ENCODE peak calls at places on chromosome 1, in eight cellular contexts. One of them, this sample, is unnamed.
A peak's percentile ranks its signal among the peaks of the same experiment; 100 is the strongest.

GRCh38 chr1:171081220-171081993 is 9.3 kb upstream of the FMO3 start:
- DNase-seq in activated naive CD4-positive, alpha-beta T cell treated with anti-CD3 and anti-CD28 coated beads, Interleukin-2, amount 10 ng/mL, durations not matched to agents 7 days and 5 days: no peak
- DNase-seq in fibroblast of pulmonary artery: peak; percentile 83
- DNase-seq in lung: no peak
- DNase-seq in progenitor cell of endocrine pancreas: no peak
- DNase-seq in T-helper 1 cell: no peak
- DNase-seq in foreskin fibroblast: peak; percentile 35
- DNase-seq in stimulated activated CD4-positive, alpha-beta T cell treated with anti-CD3 and anti-CD28 coated beads, Interleukin-1b, Interleukin-23, amount 100 ng/mL, for 1 hour: no peak
- DNase-seq in this sample: no peak

GRCh38 chr1:16119926-16120325 is 35.9 kb downstream of the EPHA2 start:
- DNase-seq in stimulated activated CD4-positive, alpha-beta T cell treated with anti-CD3 and anti-CD28 coated beads, Interleukin-1b, Interleukin-23, amount 100 ng/mL, for 1 hour: no peak
- DNase-seq in foreskin fibroblast: no peak
- DNase-seq in lung: no peak
- DNase-seq in activated naive CD4-positive, alpha-beta T cell treated with anti-CD3 and anti-CD28 coated beads, Interleukin-2, amount 10 ng/mL, durations not matched to agents 7 days and 5 days: no peak
- DNase-seq in T-helper 1 cell: no peak
- DNase-seq in fibroblast of pulmonary artery: no peak
- DNase-seq in progenitor cell of endocrine pancreas: no peak
- DNase-seq in this sample: no peak

GRCh38 chr1:160205242-160205973 is at the start of gene PEA15:
- DNase-seq in foreskin fibroblast: peak; percentile 56
- DNase-seq in progenitor cell of endocrine pancreas: peak; percentile 50
- DNase-seq in T-helper 1 cell: peak; percentile 40
- DNase-seq in stimulated activated CD4-positive, alpha-beta T cell treated with anti-CD3 and anti-CD28 coated beads, Interleukin-1b, Interleukin-23, amount 100 ng/mL, for 1 hour: peak; percentile 31
- DNase-seq in lung: peak; percentile 70
- DNase-seq in fibroblast of pulmonary artery: peak; percentile 64
- DNase-seq in activated naive CD4-positive, alpha-beta T cell treated with anti-CD3 and anti-CD28 coated beads, Interleukin-2, amount 10 ng/mL, durations not matched to agents 7 days and 5 days: peak; percentile 77
- DNase-seq in this sample: peak; percentile 78

GRCh38 chr1:64499011-64499410 is 29.1 kb downstream of the CACHD1 start:
- DNase-seq in foreskin fibroblast: no peak
- DNase-seq in activated naive CD4-positive, alpha-beta T cell treated with anti-CD3 and anti-CD28 coated beads, Interleukin-2, amount 10 ng/mL, durations not matched to agents 7 days and 5 days: no peak
- DNase-seq in stimulated activated CD4-positive, alpha-beta T cell treated with anti-CD3 and anti-CD28 coated beads, Interleukin-1b, Interleukin-23, amount 100 ng/mL, for 1 hour: no peak
- DNase-seq in T-helper 1 cell: no peak
- DNase-seq in progenitor cell of endocrine pancreas: no peak
- DNase-seq in lung: no peak
- DNase-seq in fibroblast of pulmonary artery: no peak
- DNase-seq in this sample: no peak

GRCh38 chr1:85296980-85297379 is 20.5 kb upstream of the BCL10 start:
- DNase-seq in lung: no peak
- DNase-seq in fibroblast of pulmonary artery: no peak
- DNase-seq in progenitor cell of endocrine pancreas: no peak
- DNase-seq in stimulated activated CD4-positive, alpha-beta T cell treated with anti-CD3 and anti-CD28 coated beads, Interleukin-1b, Interleukin-23, amount 100 ng/mL, for 1 hour: no peak
- DNase-seq in foreskin fibroblast: no peak
- DNase-seq in activated naive CD4-positive, alpha-beta T cell treated with anti-CD3 and anti-CD28 coated beads, Interleukin-2, amount 10 ng/mL, durations not matched to agents 7 days and 5 days: no peak
- DNase-seq in T-helper 1 cell: no peak
- DNase-seq in this sample: no peak

GRCh38 chr1:203153051-203153988 is 22.3 kb downstream of the MYBPH start:
- DNase-seq in progenitor cell of endocrine pancreas: no peak
- DNase-seq in T-helper 1 cell: no peak
- DNase-seq in activated naive CD4-positive, alpha-beta T cell treated with anti-CD3 and anti-CD28 coated beads, Interleukin-2, amount 10 ng/mL, durations not matched to agents 7 days and 5 days: no peak
- DNase-seq in stimulated activated CD4-positive, alpha-beta T cell treated with anti-CD3 and anti-CD28 coated beads, Interleukin-1b, Interleukin-23, amount 100 ng/mL, for 1 hour: no peak
- DNase-seq in lung: no peak
- DNase-seq in fibroblast of pulmonary artery: no peak
- DNase-seq in foreskin fibroblast: no peak
- DNase-seq in this sample: no peak

GRCh38 chr1:157194739-157195520 is 56.7 kb upstream of the ETV3 start:
- DNase-seq in T-helper 1 cell: no peak
- DNase-seq in lung: no peak
- DNase-seq in progenitor cell of endocrine pancreas: no peak
- DNase-seq in foreskin fibroblast: no peak
- DNase-seq in activated naive CD4-positive, alpha-beta T cell treated with anti-CD3 and anti-CD28 coated beads, Interleukin-2, amount 10 ng/mL, durations not matched to agents 7 days and 5 days: no peak
- DNase-seq in fibroblast of pulmonary artery: no peak
- DNase-seq in stimulated activated CD4-positive, alpha-beta T cell treated with anti-CD3 and anti-CD28 coated beads, Interleukin-1b, Interleukin-23, amount 100 ng/mL, for 1 hour: no peak
- DNase-seq in this sample: no peak

GRCh38 chr1:98205291-98206017 is 284.6 kb upstream of the DPYD start:
- DNase-seq in activated naive CD4-positive, alpha-beta T cell treated with anti-CD3 and anti-CD28 coated beads, Interleukin-2, amount 10 ng/mL, durations not matched to agents 7 days and 5 days: no peak
- DNase-seq in fibroblast of pulmonary artery: no peak
- DNase-seq in T-helper 1 cell: no peak
- DNase-seq in stimulated activated CD4-positive, alpha-beta T cell treated with anti-CD3 and anti-CD28 coated beads, Interleukin-1b, Interleukin-23, amount 100 ng/mL, for 1 hour: no peak
- DNase-seq in progenitor cell of endocrine pancreas: no peak
- DNase-seq in foreskin fibroblast: no peak
- DNase-seq in lung: no peak
- DNase-seq in this sample: no peak

GRCh38 chr1:173411835-173412742 is 65.0 kb upstream of the PRDX6 start:
- DNase-seq in activated naive CD4-positive, alpha-beta T cell treated with anti-CD3 and anti-CD28 coated beads, Interleukin-2, amount 10 ng/mL, durations not matched to agents 7 days and 5 days: no peak
- DNase-seq in foreskin fibroblast: peak; percentile 85
- DNase-seq in T-helper 1 cell: no peak
- DNase-seq in fibroblast of pulmonary artery: peak; percentile 75
- DNase-seq in progenitor cell of endocrine pancreas: no peak
- DNase-seq in stimulated activated CD4-positive, alpha-beta T cell treated with anti-CD3 and anti-CD28 coated beads, Interleukin-1b, Interleukin-23, amount 100 ng/mL, for 1 hour: no peak
- DNase-seq in lung: no peak
- DNase-seq in this sample: no peak

GRCh38 chr1:230760360-230760827 is 13.2 kb downstream of the CAPN9 start:
- DNase-seq in stimulated activated CD4-positive, alpha-beta T cell treated with anti-CD3 and anti-CD28 coated beads, Interleukin-1b, Interleukin-23, amount 100 ng/mL, for 1 hour: no peak
- DNase-seq in activated naive CD4-positive, alpha-beta T cell treated with anti-CD3 and anti-CD28 coated beads, Interleukin-2, amount 10 ng/mL, durations not matched to agents 7 days and 5 days: no peak
- DNase-seq in lung: no peak
- DNase-seq in progenitor cell of endocrine pancreas: no peak
- DNase-seq in T-helper 1 cell: no peak
- DNase-seq in foreskin fibroblast: no peak
- DNase-seq in fibroblast of pulmonary artery: no peak
- DNase-seq in this sample: no peak

GRCh38 chr1:51669191-51669590 is 52.3 kb downstream of the OSBPL9 start:
- DNase-seq in lung: no peak
- DNase-seq in progenitor cell of endocrine pancreas: no peak
- DNase-seq in foreskin fibroblast: no peak
- DNase-seq in stimulated activated CD4-positive, alpha-beta T cell treated with anti-CD3 and anti-CD28 coated beads, Interleukin-1b, Interleukin-23, amount 100 ng/mL, for 1 hour: no peak
- DNase-seq in T-helper 1 cell: no peak
- DNase-seq in activated naive CD4-positive, alpha-beta T cell treated with anti-CD3 and anti-CD28 coated beads, Interleukin-2, amount 10 ng/mL, durations not matched to agents 7 days and 5 days: no peak
- DNase-seq in fibroblast of pulmonary artery: no peak
- DNase-seq in this sample: no peak

GRCh38 chr1:26177182-26177684 is at the start of gene CNKSR1:
- DNase-seq in stimulated activated CD4-positive, alpha-beta T cell treated with anti-CD3 and anti-CD28 coated beads, Interleukin-1b, Interleukin-23, amount 100 ng/mL, for 1 hour: no peak
- DNase-seq in fibroblast of pulmonary artery: no peak
- DNase-seq in progenitor cell of endocrine pancreas: peak; percentile 72
- DNase-seq in activated naive CD4-positive, alpha-beta T cell treated with anti-CD3 and anti-CD28 coated beads, Interleukin-2, amount 10 ng/mL, durations not matched to agents 7 days and 5 days: no peak
- DNase-seq in lung: peak; percentile 82
- DNase-seq in T-helper 1 cell: no peak
- DNase-seq in foreskin fibroblast: no peak
- DNase-seq in this sample: no peak

GRCh38 chr1:33709780-33710713 is 153.8 kb upstream of the HMGB4 start:
- DNase-seq in foreskin fibroblast: no peak
- DNase-seq in stimulated activated CD4-positive, alpha-beta T cell treated with anti-CD3 and anti-CD28 coated beads, Interleukin-1b, Interleukin-23, amount 100 ng/mL, for 1 hour: no peak
- DNase-seq in lung: no peak
- DNase-seq in progenitor cell of endocrine pancreas: no peak
- DNase-seq in activated naive CD4-positive, alpha-beta T cell treated with anti-CD3 and anti-CD28 coated beads, Interleukin-2, amount 10 ng/mL, durations not matched to agents 7 days and 5 days: no peak
- DNase-seq in T-helper 1 cell: no peak
- DNase-seq in fibroblast of pulmonary artery: no peak
- DNase-seq in this sample: no peak

GRCh38 chr1:8905582-8906191 is 27.2 kb upstream of the ENO1 start:
- DNase-seq in lung: no peak
- DNase-seq in foreskin fibroblast: no peak
- DNase-seq in fibroblast of pulmonary artery: peak; percentile 44
- DNase-seq in progenitor cell of endocrine pancreas: no peak
- DNase-seq in stimulated activated CD4-positive, alpha-beta T cell treated with anti-CD3 and anti-CD28 coated beads, Interleukin-1b, Interleukin-23, amount 100 ng/mL, for 1 hour: no peak
- DNase-seq in activated naive CD4-positive, alpha-beta T cell treated with anti-CD3 and anti-CD28 coated beads, Interleukin-2, amount 10 ng/mL, durations not matched to agents 7 days and 5 days: no peak
- DNase-seq in T-helper 1 cell: no peak
- DNase-seq in this sample: no peak

GRCh38 chr1:201026746-201027145 is 3.2 kb upstream of the KIF21B start:
- DNase-seq in T-helper 1 cell: no peak
- DNase-seq in stimulated activated CD4-positive, alpha-beta T cell treated with anti-CD3 and anti-CD28 coated beads, Interleukin-1b, Interleukin-23, amount 100 ng/mL, for 1 hour: no peak
- DNase-seq in fibroblast of pulmonary artery: no peak
- DNase-seq in activated naive CD4-positive, alpha-beta T cell treated with anti-CD3 and anti-CD28 coated beads, Interleukin-2, amount 10 ng/mL, durations not matched to agents 7 days and 5 days: no peak
- DNase-seq in foreskin fibroblast: no peak
- DNase-seq in lung: no peak
- DNase-seq in progenitor cell of endocrine pancreas: no peak
- DNase-seq in this sample: no peak

GRCh38 chr1:14756617-14757259 is 158.3 kb downstream of the KAZN start:
- DNase-seq in activated naive CD4-positive, alpha-beta T cell treated with anti-CD3 and anti-CD28 coated beads, Interleukin-2, amount 10 ng/mL, durations not matched to agents 7 days and 5 days: no peak
- DNase-seq in progenitor cell of endocrine pancreas: no peak
- DNase-seq in fibroblast of pulmonary artery: no peak
- DNase-seq in T-helper 1 cell: no peak
- DNase-seq in foreskin fibroblast: no peak
- DNase-seq in lung: no peak
- DNase-seq in stimulated activated CD4-positive, alpha-beta T cell treated with anti-CD3 and anti-CD28 coated beads, Interleukin-1b, Interleukin-23, amount 100 ng/mL, for 1 hour: no peak
- DNase-seq in this sample: no peak

GRCh38 chr1:51960262-51960661 is 30.2 kb downstream of the RAB3B start:
- DNase-seq in activated naive CD4-positive, alpha-beta T cell treated with anti-CD3 and anti-CD28 coated beads, Interleukin-2, amount 10 ng/mL, durations not matched to agents 7 days and 5 days: no peak
- DNase-seq in fibroblast of pulmonary artery: no peak
- DNase-seq in stimulated activated CD4-positive, alpha-beta T cell treated with anti-CD3 and anti-CD28 coated beads, Interleukin-1b, Interleukin-23, amount 100 ng/mL, for 1 hour: no peak
- DNase-seq in T-helper 1 cell: no peak
- DNase-seq in foreskin fibroblast: no peak
- DNase-seq in lung: no peak
- DNase-seq in progenitor cell of endocrine pancreas: no peak
- DNase-seq in this sample: no peak

GRCh38 chr1:67743072-67743725 is 58.2 kb downstream of the GADD45A start:
- DNase-seq in progenitor cell of endocrine pancreas: no peak
- DNase-seq in stimulated activated CD4-positive, alpha-beta T cell treated with anti-CD3 and anti-CD28 coated beads, Interleukin-1b, Interleukin-23, amount 100 ng/mL, for 1 hour: no peak
- DNase-seq in lung: no peak
- DNase-seq in activated naive CD4-positive, alpha-beta T cell treated with anti-CD3 and anti-CD28 coated beads, Interleukin-2, amount 10 ng/mL, durations not matched to agents 7 days and 5 days: no peak
- DNase-seq in foreskin fibroblast: no peak
- DNase-seq in fibroblast of pulmonary artery: no peak
- DNase-seq in T-helper 1 cell: no peak
- DNase-seq in this sample: no peak

GRCh38 chr1:204453141-204453772 is 41.3 kb downstream of the PIK3C2B start:
- DNase-seq in stimulated activated CD4-positive, alpha-beta T cell treated with anti-CD3 and anti-CD28 coated beads, Interleukin-1b, Interleukin-23, amount 100 ng/mL, for 1 hour: peak; percentile 23
- DNase-seq in T-helper 1 cell: peak; percentile 51
- DNase-seq in foreskin fibroblast: no peak
- DNase-seq in activated naive CD4-positive, alpha-beta T cell treated with anti-CD3 and anti-CD28 coated beads, Interleukin-2, amount 10 ng/mL, durations not matched to agents 7 days and 5 days: peak; percentile 81
- DNase-seq in lung: no peak
- DNase-seq in fibroblast of pulmonary artery: no peak
- DNase-seq in progenitor cell of endocrine pancreas: no peak
- DNase-seq in this sample: no peak

GRCh38 chr1:161827786-161828185 is 61.7 kb downstream of the ATF6 start:
- DNase-seq in activated naive CD4-positive, alpha-beta T cell treated with anti-CD3 and anti-CD28 coated beads, Interleukin-2, amount 10 ng/mL, durations not matched to agents 7 days and 5 days: no peak
- DNase-seq in foreskin fibroblast: no peak
- DNase-seq in fibroblast of pulmonary artery: no peak
- DNase-seq in T-helper 1 cell: no peak
- DNase-seq in stimulated activated CD4-positive, alpha-beta T cell treated with anti-CD3 and anti-CD28 coated beads, Interleukin-1b, Interleukin-23, amount 100 ng/mL, for 1 hour: no peak
- DNase-seq in progenitor cell of endocrine pancreas: no peak
- DNase-seq in lung: no peak
- DNase-seq in this sample: no peak

This sample was measured in DND-41.